ENCODE peak calls at places on chromosomes 1 and 21, in seven cellular contexts. A is H9, P is esophagus squamous epithelium, Y is fibroblast of lung, X is Panc1, F is GM20000, O is HepG2. Q is an unnamed sample.

GRCh38 chr1:55275151-55275748 is 60.1 kb upstream of the USP24 start:
- DNase-seq in O (no peak), P (no peak), X (no peak), Y (peak), A (no peak), F (no peak), Q (no peak)

GRCh38 chr1:158924677-158925076 is 6.7 kb upstream of the PYHIN1 start:
- DNase-seq in X (no peak), O (no peak), P (no peak), Y (no peak), F (no peak), A (no peak), Q (no peak)

GRCh38 chr21:36704281-36704957 is 5.5 kb downstream of the SIM2 start:
- DNase-seq in P (no peak), Y (no peak), X (no peak), A (no peak), O (no peak), F (peak), Q (no peak)

GRCh38 chr1:221815660-221816059 is 73.8 kb upstream of the DUSP10 start:
- DNase-seq in A (no peak), Y (no peak), P (no peak), O (no peak), X (no peak), F (no peak), Q (no peak)

GRCh38 chr1:14842361-14842760 is 243.9 kb downstream of the KAZN start:
- DNase-seq in X (no peak), Y (peak), A (no peak), P (no peak), O (no peak), F (no peak), Q (no peak)

GRCh38 chr1:153790996-153791855 is 16.0 kb downstream of the SLC27A3 start:
- DNase-seq in X (no peak), F (peak), A (no peak), Y (peak), O (no peak), P (no peak), Q (no peak)

GRCh38 chr1:214029796-214030195 is 42.0 kb downstream of the PROX1 start:
- DNase-seq in O (no peak), Y (peak), F (no peak), A (no peak), X (no peak), P (no peak), Q (no peak)

GRCh38 chr1:216665381-216665780 is 57.8 kb downstream of the ESRRG start:
- DNase-seq in F (no peak), X (no peak), P (no peak), O (no peak), Y (no peak), A (no peak), Q (no peak)

GRCh38 chr1:51203121-51203873 is 32.8 kb upstream of the RNF11 start:
- DNase-seq in X (no peak), A (no peak), Y (no peak), P (no peak), O (no peak), F (peak), Q (no peak)

GRCh38 chr1:226708967-226709396 is 30.1 kb downstream of the ITPKB start:
- DNase-seq in F (no peak), A (no peak), Y (no peak), O (no peak), P (no peak), X (no peak), Q (no peak)

GRCh38 chr1:16138772-16139221 is 17.1 kb downstream of the EPHA2 start:
- DNase-seq in O (no peak), X (no peak), P (no peak), F (no peak), Y (peak), A (no peak), Q (no peak)

GRCh38 chr1:68791800-68792199 is 294.9 kb upstream of the DEPDC1 start:
- DNase-seq in X (no peak), O (no peak), Y (no peak), F (no peak), A (peak), P (no peak), Q (no peak)

GRCh38 chr21:38917045-38917774 is 111.5 kb downstream of the ETS2 start:
- DNase-seq in P (no peak), Y (no peak), A (no peak), F (no peak), X (no peak), O (peak), Q (no peak)

GRCh38 chr1:6392880-6393399 is 627 bp downstream of the ACOT7 start:
- DNase-seq in Y (no peak), F (no peak), O (no peak), A (no peak), P (no peak), X (no peak), Q (peak)

GRCh38 chr1:69700770-69701169 is 133.0 kb downstream of the LRRC7 start:
- DNase-seq in Y (peak), O (peak), X (no peak), P (no peak), A (peak), F (no peak), Q (no peak)

GRCh38 chr1:42324398-42325013 is 10.5 kb downstream of the FOXJ3 start:
- DNase-seq in P (no peak), F (no peak), O (no peak), A (no peak), Y (no peak), X (no peak), Q (no peak)

GRCh38 chr1:205568469-205569361 is 63.1 kb downstream of the ELK4 start:
- DNase-seq in F (no peak), Y (peak), O (no peak), A (no peak), P (no peak), X (no peak), Q (no peak)

GRCh38 chr1:172089768-172090510 is 248.6 kb downstream of the DNM3 start:
- DNase-seq in O (peak), A (peak), P (no peak), F (peak), Y (peak), X (peak), Q (peak)

GRCh38 chr1:29398431-29398830 is 162.1 kb downstream of the PTPRU start:
- DNase-seq in A (no peak), O (no peak), X (no peak), F (no peak), P (no peak), Y (peak), Q (no peak)

DNA sequence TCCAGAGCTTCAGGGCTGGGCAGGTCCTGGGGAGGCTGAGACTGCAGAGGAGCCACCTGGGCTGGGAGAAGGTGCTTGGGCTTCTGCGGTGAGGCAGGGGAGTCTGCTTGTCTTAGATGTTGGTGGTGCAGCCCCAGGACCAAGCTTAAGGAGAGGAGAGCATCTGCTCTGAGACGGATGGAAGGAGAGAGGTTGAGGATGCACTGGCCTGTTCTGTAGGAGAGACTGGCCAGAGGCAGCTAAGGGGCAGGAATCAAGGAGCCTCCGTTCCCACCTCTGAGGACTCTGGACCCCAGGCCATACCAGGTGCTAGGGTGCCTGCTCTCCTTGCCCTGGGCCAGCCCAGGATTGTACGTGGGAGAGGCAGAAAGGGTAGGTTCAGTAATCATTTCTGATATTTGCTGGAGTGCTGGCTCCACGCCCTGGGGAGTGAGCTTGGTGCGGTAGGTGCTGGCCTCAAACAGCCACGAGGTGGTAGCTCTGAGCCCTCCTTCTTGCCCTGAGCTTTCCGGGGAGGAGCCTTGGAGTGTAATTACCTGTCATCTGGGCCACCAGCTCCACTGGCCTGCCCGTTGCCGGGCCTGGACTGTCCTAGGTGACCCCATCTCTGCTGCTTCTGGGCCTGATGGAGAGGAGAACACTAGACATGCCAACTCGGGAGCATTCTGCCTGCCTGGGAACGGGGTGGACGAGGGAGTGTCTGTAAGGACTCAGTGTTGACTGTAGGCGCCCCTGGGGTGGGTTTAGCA is 9.3 kb downstream of the MYBPH start:
- DNase-seq in A (peak), P (no peak), O (peak), F (peak), X (no peak), Y (no peak), Q (no peak)
- TF ChIP-seq CTCF in A (peak), P (no peak), O (peak), F (peak), X (no peak), Y (no peak), Q (peak)

GRCh38 chr1:21534674-21535378 is 25.6 kb downstream of the ALPL start:
- DNase-seq in X (peak), A (peak), P (no peak), F (peak), O (peak), Y (peak), Q (no peak)
- TF ChIP-seq CTCF in X (peak), A (peak), P (peak), F (peak), O (peak), Y (peak), Q (peak)

DNA sequence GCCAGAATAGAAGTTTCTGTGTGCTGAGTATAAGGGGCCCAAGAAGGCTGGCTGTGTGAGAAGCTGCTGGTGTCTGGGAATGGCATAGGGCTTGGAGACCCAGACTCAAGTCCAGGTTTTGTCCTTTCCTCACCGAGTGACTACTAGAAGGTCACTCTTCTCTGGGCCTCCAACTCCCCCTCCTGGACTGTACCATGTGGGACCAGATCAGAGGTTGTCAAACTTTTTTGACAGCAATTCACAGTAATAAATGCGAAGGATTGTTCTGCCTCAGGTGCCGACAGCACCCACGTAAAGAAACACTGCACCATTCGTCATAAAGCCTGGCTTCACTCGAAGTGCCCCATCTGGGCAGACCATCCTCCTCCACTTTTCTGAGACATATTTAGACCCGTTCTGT is 29.0 kb downstream of the PKP1 start:
- DNase-seq in X (no peak), O (no peak), F (no peak), P (no peak), Y (no peak), A (no peak), Q (no peak)
- TF ChIP-seq CTCF in X (no peak), O (no peak), F (no peak), P (no peak), Y (no peak), A (no peak), Q (no peak)

GRCh38 chr1:245937316-245938045 is 569.6 kb downstream of the SMYD3 start:
- DNase-seq in X (no peak), P (no peak), O (no peak), Y (no peak), A (no peak), F (no peak), Q (no peak)
- TF ChIP-seq CTCF in X (no peak), P (no peak), O (no peak), Y (no peak), A (no peak), F (no peak), Q (no peak)

DNA sequence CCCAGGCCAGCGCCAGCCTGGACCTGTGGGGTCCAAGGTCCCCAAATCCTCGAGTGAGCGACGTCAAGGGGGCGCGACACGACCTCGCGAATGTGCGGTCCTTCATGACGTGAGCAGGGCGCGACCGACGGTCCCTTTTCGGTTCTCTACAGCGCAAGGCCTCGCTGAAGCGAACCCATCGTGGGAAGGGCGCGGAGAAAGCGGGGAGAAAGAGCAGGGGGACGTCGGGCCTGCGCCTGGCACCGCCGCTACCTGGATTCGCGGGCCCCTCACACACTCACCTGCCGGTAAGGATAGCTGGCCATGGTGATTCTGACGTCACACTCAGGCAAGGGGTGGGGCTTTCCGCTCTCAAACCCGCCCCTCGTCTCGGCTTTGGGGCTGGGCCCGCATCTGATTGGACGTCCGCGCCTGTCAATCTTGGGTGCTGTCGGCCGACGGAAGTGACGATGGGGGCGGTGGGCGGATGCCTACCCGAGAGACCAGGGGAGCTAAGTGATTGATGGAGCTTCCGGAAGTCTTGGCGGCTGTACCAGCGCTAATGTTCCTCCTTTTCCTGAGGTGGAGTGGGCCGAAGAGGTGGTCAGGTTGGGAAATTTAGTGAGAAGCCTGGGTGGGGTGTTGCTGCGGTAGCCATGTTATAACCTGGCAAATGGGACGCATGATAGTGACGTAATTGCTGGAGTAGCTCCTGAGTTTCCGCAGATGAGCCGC is at the start of gene PEF1:
- DNase-seq in Y (peak), A (peak), F (peak), P (peak), X (peak), O (peak), Q (peak)
- TF ChIP-seq CTCF in Y (no peak), A (no peak), F (no peak), P (no peak), X (no peak), O (peak), Q (no peak)

DNA sequence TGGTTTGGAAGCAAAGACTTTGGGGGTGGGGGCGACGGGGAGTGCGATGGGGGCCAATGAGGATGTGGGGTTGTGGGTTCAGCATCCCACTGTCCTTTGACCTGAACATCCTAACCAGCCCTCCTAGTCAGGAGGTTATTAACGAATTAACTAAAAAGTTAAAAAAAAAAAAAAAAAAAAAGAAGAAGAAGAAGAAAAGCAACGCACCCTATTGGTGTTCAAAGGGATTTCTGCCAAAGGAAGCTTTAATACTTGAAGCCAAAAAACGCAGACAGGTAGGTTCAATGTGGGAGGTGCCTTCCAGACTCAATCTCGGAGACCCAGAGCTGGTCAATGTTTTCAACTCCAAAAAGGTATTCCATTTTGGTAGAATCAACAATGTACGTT is 2.2 kb downstream of the CLIC6 start:
- DNase-seq in X (no peak), F (peak), P (no peak), Y (no peak), A (no peak), O (no peak), Q (no peak)
- TF ChIP-seq CTCF in X (peak), F (no peak), P (no peak), Y (no peak), A (peak), O (no peak), Q (peak)

DNA sequence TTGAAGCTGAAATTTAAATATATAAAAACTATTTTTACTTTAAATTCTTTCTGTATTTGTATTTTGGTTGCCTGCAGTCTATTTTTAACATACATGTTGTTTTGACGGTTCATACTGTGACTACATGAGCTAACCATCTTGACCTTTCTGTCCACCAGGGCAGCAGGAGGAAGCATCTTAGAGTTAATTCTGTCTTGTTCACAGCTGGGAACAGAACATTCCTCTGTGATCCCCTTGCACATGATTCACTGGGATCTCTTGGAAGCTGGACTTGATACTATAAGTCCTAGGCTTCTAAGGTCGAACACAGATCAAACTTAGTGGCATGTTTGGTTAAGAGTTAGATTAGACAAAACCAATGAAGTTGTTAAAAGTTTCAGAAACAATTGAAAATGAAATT is 99.7 kb downstream of the NFIA start:
- DNase-seq in X (no peak), P (no peak), A (no peak), F (no peak), O (no peak), Y (peak), Q (no peak)
- TF ChIP-seq CTCF in X (no peak), P (no peak), A (no peak), F (no peak), O (no peak), Y (no peak), Q (no peak)

Q was measured in progenitor cell of endocrine pancreas.